ENCODE peak calls at places on chromosomes 1 and 21, in seven cellular contexts. One of them, this sample, is unnamed.

GRCh38 chr1:212979340-212980122 is 29.2 kb downstream of the VASH2 start:
- DNase-seq in kidney glomerular epithelial cell: no peak
- DNase-seq in bronchial epithelial cell: no peak
- DNase-seq in glomerular endothelial cell: no peak
- DNase-seq in cerebellar cortex: no peak
- DNase-seq in NCI-H1694 treated with DMSO at 0.1 percent for 48 hours: no peak
- DNase-seq in anterior cingulate cortex: peak
- DNase-seq in this sample: no peak

GRCh38 chr1:247145279-247145678 is 26.5 kb downstream of the ZNF124 start:
- DNase-seq in bronchial epithelial cell: no peak
- DNase-seq in NCI-H1694 treated with DMSO at 0.1 percent for 48 hours: no peak
- DNase-seq in kidney glomerular epithelial cell: no peak
- DNase-seq in glomerular endothelial cell: no peak
- DNase-seq in anterior cingulate cortex: no peak
- DNase-seq in cerebellar cortex: no peak
- DNase-seq in this sample: no peak

GRCh38 chr1:29172415-29172814 is 9.3 kb downstream of the SRSF4 start:
- DNase-seq in bronchial epithelial cell: no peak
- DNase-seq in anterior cingulate cortex: no peak
- DNase-seq in cerebellar cortex: no peak
- DNase-seq in glomerular endothelial cell: no peak
- DNase-seq in NCI-H1694 treated with DMSO at 0.1 percent for 48 hours: no peak
- DNase-seq in kidney glomerular epithelial cell: no peak
- DNase-seq in this sample: no peak

GRCh38 chr1:81660286-81660685 is 140.4 kb upstream of the ADGRL2 start:
- DNase-seq in cerebellar cortex: no peak
- DNase-seq in bronchial epithelial cell: peak
- DNase-seq in NCI-H1694 treated with DMSO at 0.1 percent for 48 hours: no peak
- DNase-seq in glomerular endothelial cell: no peak
- DNase-seq in anterior cingulate cortex: no peak
- DNase-seq in kidney glomerular epithelial cell: no peak
- DNase-seq in this sample: no peak

GRCh38 chr1:100950776-100951175 is 54.9 kb downstream of the SLC30A7 start:
- DNase-seq in kidney glomerular epithelial cell: no peak
- DNase-seq in bronchial epithelial cell: no peak
- DNase-seq in cerebellar cortex: no peak
- DNase-seq in anterior cingulate cortex: no peak
- DNase-seq in NCI-H1694 treated with DMSO at 0.1 percent for 48 hours: no peak
- DNase-seq in glomerular endothelial cell: no peak
- DNase-seq in this sample: no peak

GRCh38 chr1:42777860-42778259 is 6.9 kb upstream of the TMEM269 start:
- DNase-seq in NCI-H1694 treated with DMSO at 0.1 percent for 48 hours: peak
- DNase-seq in kidney glomerular epithelial cell: no peak
- DNase-seq in bronchial epithelial cell: peak
- DNase-seq in anterior cingulate cortex: no peak
- DNase-seq in cerebellar cortex: peak
- DNase-seq in glomerular endothelial cell: no peak
- DNase-seq in this sample: no peak

GRCh38 chr1:38568061-38568857 is 291.3 kb downstream of the RRAGC start:
- DNase-seq in NCI-H1694 treated with DMSO at 0.1 percent for 48 hours: no peak
- DNase-seq in kidney glomerular epithelial cell: no peak
- DNase-seq in anterior cingulate cortex: no peak
- DNase-seq in bronchial epithelial cell: no peak
- DNase-seq in glomerular endothelial cell: no peak
- DNase-seq in cerebellar cortex: no peak
- DNase-seq in this sample: no peak

GRCh38 chr21:14259669-14260458 is 43.9 kb downstream of the RBM11 start:
- DNase-seq in glomerular endothelial cell: peak
- DNase-seq in anterior cingulate cortex: no peak
- DNase-seq in bronchial epithelial cell: peak
- DNase-seq in cerebellar cortex: peak
- DNase-seq in kidney glomerular epithelial cell: peak
- DNase-seq in NCI-H1694 treated with DMSO at 0.1 percent for 48 hours: peak
- DNase-seq in this sample: peak

GRCh38 chr1:233010164-233010563 is 59.8 kb downstream of the NTPCR start:
- DNase-seq in bronchial epithelial cell: no peak
- DNase-seq in anterior cingulate cortex: no peak
- DNase-seq in NCI-H1694 treated with DMSO at 0.1 percent for 48 hours: no peak
- DNase-seq in cerebellar cortex: no peak
- DNase-seq in kidney glomerular epithelial cell: no peak
- DNase-seq in glomerular endothelial cell: no peak
- DNase-seq in this sample: no peak